ENCODE peak calls at places on chromosomes 2 and 18, in five cellular contexts. G is HFFc6, T is MCF 10A, C is AG04450, N is cardiac fibroblast. V is an unnamed sample.

GRCh38 chr18:3468066-3468705 is 18.2 kb downstream of the TGIF1 start:
- DNase-seq in G (no peak), T (no peak), C (no peak), N (no peak), V (no peak)

GRCh38 chr2:60555066-60555793 is 1.8 kb upstream of the BCL11A start:
- DNase-seq in G (peak), T (peak), C (peak), N (peak), V (no peak)

GRCh38 chr18:8373486-8373885 is 235.8 kb upstream of the RAB12 start:
- DNase-seq in G (no peak), T (peak), C (no peak), N (no peak), V (no peak)

GRCh38 chr2:173441222-173441621 is 86.5 kb downstream of the CDCA7 start:
- DNase-seq in G (no peak), T (peak), C (no peak), N (peak), V (no peak)

GRCh38 chr2:98308068-98308467 is 38.2 kb upstream of the CNGA3 start:
- DNase-seq in G (no peak), T (no peak), C (no peak), N (no peak), V (no peak)

GRCh38 chr2:122515731-122516130 is 760.3 kb downstream of the TSN start:
- DNase-seq in G (no peak), T (no peak), C (no peak), N (no peak), V (no peak)

GRCh38 chr2:225013432-225014048 is 28.7 kb downstream of the DOCK10 start:
- DNase-seq in G (no peak), T (no peak), C (no peak), N (peak), V (no peak)

GRCh38 chr2:59881214-59881613 is 672.2 kb downstream of the BCL11A start:
- DNase-seq in G (no peak), T (peak), C (no peak), N (no peak), V (no peak)

GRCh38 chr2:109126501-109126860 is 2.5 kb upstream of the SH3RF3 start:
- DNase-seq in G (peak), T (peak), C (peak), N (peak), V (no peak)

GRCh38 chr18:37124511-37124910 is 295.6 kb downstream of the KIAA1328 start:
- DNase-seq in G (peak), T (peak), C (no peak), N (no peak), V (no peak)

GRCh38 chr18:12946549-12947354 is 1.1 kb upstream of the SEH1L start:
- DNase-seq in G (peak), T (peak), C (peak), N (peak), V (no peak)

GRCh38 chr18:12943200-12943599 is 4.6 kb upstream of the SEH1L start:
- DNase-seq in G (no peak), T (no peak), C (no peak), N (no peak), V (no peak)

GRCh38 chr18:12944724-12945123 is 3.1 kb upstream of the SEH1L start:
- DNase-seq in G (no peak), T (peak), C (no peak), N (peak), V (no peak)

GRCh38 chr18:12947355-12948054 is at the start of gene SEH1L:
- DNase-seq in G (peak), T (peak), C (peak), N (peak), V (peak)

GRCh38 chr18:12948055-12948804 is 419 bp downstream of the SEH1L start:
- DNase-seq in G (peak), T (peak), C (peak), N (peak), V (peak)
- TF ChIP-seq CTCF in G (peak), T (no peak), C (no peak), N (no peak), V (no peak)

GRCh38 chr2:213121677-213122076 is 29.7 kb downstream of the IKZF2 start:
- DNase-seq in G (no peak), T (no peak), C (no peak), N (no peak), V (no peak)

GRCh38 chr2:213129311-213129710 is 22.1 kb downstream of the IKZF2 start:
- DNase-seq in G (no peak), T (no peak), C (no peak), N (no peak), V (no peak)

GRCh38 chr2:213122730-213123129 is 28.7 kb downstream of the IKZF2 start:
- DNase-seq in G (peak), T (peak), C (no peak), N (no peak), V (no peak)

DNA sequence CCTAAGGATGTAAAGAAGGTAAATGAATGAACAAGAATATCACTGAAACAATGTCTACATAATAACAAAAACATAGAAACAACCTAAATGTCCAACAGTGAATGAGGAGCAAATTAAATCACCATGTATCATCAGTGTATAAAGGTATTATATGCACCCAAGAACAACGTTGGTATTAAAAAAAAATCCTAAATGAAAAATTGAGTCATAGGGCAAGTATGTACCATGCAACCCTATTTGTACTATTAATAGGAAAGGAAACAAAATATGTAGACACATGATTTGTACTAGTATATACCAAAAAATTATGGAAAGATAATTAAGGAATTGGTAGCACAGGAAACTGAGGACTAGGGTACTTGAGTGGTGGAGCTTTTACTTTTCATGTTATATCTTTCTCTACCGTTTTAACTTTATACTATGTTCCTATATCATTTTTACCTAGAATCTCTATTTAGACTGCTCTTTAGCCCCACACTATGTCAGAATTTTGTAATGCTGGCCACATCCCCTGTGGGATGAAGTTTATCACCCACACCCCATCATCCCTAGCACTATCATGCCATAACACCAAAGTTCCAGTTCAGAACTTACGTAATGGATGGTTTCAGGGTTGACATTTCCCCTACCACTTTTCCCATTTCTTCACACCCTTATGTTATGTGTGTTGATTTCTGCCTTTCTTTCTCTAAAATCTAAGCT is 25.6 kb downstream of the IKZF2 start:
- DNase-seq in G (no peak), T (no peak), C (no peak), N (peak), V (no peak)
- TF ChIP-seq CTCF in G (peak), T (peak), C (no peak), N (peak), V (peak)

GRCh38 chr2:106852103-106852502 is 33.9 kb downstream of the ST6GAL2 start:
- DNase-seq in G (no peak), T (no peak), C (no peak), N (no peak), V (no peak)

GRCh38 chr2:106849253-106849652 is 36.7 kb downstream of the ST6GAL2 start:
- DNase-seq in G (no peak), T (no peak), C (no peak), N (no peak), V (no peak)

GRCh38 chr2:106851475-106851874 is 34.5 kb downstream of the ST6GAL2 start:
- DNase-seq in G (no peak), T (no peak), C (no peak), N (no peak), V (no peak)

GRCh38 chr2:106847366-106847765 is 38.6 kb downstream of the ST6GAL2 start:
- DNase-seq in G (no peak), T (no peak), C (no peak), N (no peak), V (no peak)

DNA sequence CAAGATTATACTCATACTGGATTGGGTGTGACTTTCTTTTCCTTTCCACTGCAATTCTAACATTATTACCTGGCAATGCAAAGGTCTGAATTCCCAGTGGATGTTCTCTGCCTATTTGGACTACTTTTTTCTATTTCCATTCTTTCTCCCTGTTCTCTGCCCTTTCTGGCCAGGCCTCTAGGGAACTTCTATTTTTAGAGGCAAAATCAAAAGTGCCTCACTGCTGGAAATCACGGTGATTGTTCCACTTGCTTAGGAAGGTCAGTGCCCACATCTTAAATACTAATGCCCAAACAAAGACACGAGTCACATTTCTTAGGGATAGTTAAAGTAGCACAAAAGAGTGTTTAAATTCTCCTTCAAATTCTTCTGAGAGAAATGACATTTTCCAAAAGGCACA is 34.9 kb downstream of the ST6GAL2 start:
- DNase-seq in G (no peak), T (no peak), C (no peak), N (no peak), V (no peak)
- TF ChIP-seq CTCF in G (no peak), T (no peak), C (no peak), N (no peak), V (no peak)

GRCh38 chr18:47054369-47054768 is 18.9 kb upstream of the ELOA2 start:
- DNase-seq in G (no peak), T (no peak), C (no peak), N (no peak), V (no peak)

DNA sequence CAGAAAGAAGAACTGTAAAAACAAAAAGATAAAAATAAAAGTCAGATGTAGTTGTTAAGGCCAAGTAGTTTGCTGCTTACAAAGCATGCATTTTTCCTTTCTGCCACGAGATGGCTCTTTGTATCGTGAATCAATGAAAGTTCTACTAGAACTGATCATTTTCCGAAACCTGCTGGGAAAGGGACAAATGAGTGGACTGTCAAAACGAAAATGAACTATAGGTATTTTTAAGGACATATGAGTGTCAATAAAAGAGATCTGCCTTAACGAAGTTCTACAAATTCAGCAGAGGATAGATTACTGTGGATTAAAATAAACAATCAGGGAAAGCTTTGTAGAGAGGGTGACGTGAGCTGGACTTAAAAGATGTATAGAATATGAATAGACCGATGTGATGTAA is 15.0 kb upstream of the ELOA2 start:
- DNase-seq in G (peak), T (peak), C (peak), N (peak), V (no peak)
- TF ChIP-seq CTCF in G (peak), T (peak), C (peak), N (peak), V (peak)

DNA sequence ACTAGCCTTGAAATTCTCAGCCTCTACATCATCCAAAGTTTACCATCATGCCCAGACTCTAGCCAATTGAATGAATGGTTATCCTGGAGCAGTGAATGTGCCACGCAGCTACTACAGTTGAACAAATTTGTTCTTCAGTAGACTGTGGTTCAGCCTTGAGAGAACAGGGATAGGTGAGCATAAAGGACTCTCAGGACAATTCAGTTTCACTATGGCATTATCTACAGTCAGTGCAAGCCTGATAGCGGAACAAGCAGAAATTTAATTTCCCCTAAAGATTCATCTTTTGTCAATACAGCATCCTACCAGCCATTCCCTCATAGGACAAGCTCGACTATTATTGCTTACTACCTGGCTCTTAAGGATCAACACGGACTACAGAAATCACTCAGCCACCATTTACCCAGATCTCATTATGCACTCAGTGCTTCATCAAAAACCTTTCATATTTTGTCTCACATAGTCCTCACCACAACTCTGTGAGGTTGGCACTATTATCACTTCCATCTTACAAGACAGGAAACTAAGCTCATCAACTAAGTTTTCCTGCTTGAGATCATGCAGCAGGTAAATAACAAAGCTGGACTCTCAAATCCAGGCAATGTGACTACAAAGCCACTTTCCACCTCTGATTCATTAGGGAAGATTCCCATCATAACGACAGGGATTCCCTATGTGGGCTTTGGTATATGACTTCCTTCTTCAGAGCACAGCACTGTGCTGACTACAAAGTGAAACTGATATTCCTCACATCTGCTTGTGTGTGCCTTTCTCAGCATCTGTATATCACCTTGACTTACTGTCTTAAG is 181.5 kb upstream of the ACVR2A start:
- DNase-seq in G (no peak), T (no peak), C (no peak), N (no peak), V (no peak)
- TF ChIP-seq CTCF in G (no peak), T (no peak), C (no peak), N (no peak), V (no peak)

GRCh38 chr2:42495234-42495581 is 1.4 kb upstream of the KCNG3 start:
- DNase-seq in G (no peak), T (no peak), C (no peak), N (no peak), V (no peak)
- TF ChIP-seq CTCF in G (peak), T (no peak), C (no peak), N (no peak), V (peak)

GRCh38 chr2:177127821-177128220 is 84.8 kb upstream of the HNRNPA3 start:
- DNase-seq in G (no peak), T (no peak), C (no peak), N (no peak), V (no peak)
- TF ChIP-seq CTCF in G (no peak), T (no peak), C (no peak), N (no peak), V (no peak)

GRCh38 chr2:205903549-205904129 is 182.3 kb downstream of the INO80D start:
- DNase-seq in G (no peak), T (peak), C (no peak), N (no peak), V (no peak)
- TF ChIP-seq CTCF in G (peak), T (peak), C (peak), N (peak), V (peak)

GRCh38 chr18:77067315-77068061 is 65.1 kb downstream of the MBP start:
- DNase-seq in G (peak), T (peak), C (peak), N (peak), V (no peak)
- TF ChIP-seq CTCF in G (peak), T (peak), C (peak), N (peak), V (peak)

GRCh38 chr18:76823574-76823973 is 1.2 kb downstream of the ZNF236 start:
- DNase-seq in G (no peak), T (no peak), C (no peak), N (peak), V (no peak)
- TF ChIP-seq CTCF in G (peak), T (no peak), C (peak), N (no peak), V (peak)

V was measured in chondrocyte.